ENCODE peak calls at places on chromosomes 1 and 21, in six cellular contexts. One of them, this sample, is unnamed.

GRCh38 chr21:34983680-34984086 is 65.4 kb downstream of the RUNX1 start:
- DNase-seq in MM.1S: peak; percentile 58
- DNase-seq in dorsolateral prefrontal cortex: no peak
- DNase-seq in mesothelial cell of epicardium: no peak
- DNase-seq in AG10803: peak; percentile 46
- DNase-seq in omental fat pad: no peak
- DNase-seq in this sample: peak; percentile 60

GRCh38 chr21:41961282-41961701 is 7.5 kb upstream of the C2CD2 start:
- DNase-seq in AG10803: no peak
- DNase-seq in dorsolateral prefrontal cortex: no peak
- DNase-seq in omental fat pad: no peak
- DNase-seq in MM.1S: no peak
- DNase-seq in mesothelial cell of epicardium: no peak
- DNase-seq in this sample: peak; percentile 57

GRCh38 chr1:183241446-183241845 is 55.4 kb downstream of the LAMC2 start:
- DNase-seq in AG10803: peak; percentile 89
- DNase-seq in mesothelial cell of epicardium: no peak
- DNase-seq in MM.1S: no peak
- DNase-seq in dorsolateral prefrontal cortex: no peak
- DNase-seq in omental fat pad: no peak
- DNase-seq in this sample: no peak

GRCh38 chr1:70438529-70438928 is 27.5 kb downstream of the CTH start:
- DNase-seq in dorsolateral prefrontal cortex: no peak
- DNase-seq in MM.1S: no peak
- DNase-seq in AG10803: peak; percentile 17
- DNase-seq in omental fat pad: no peak
- DNase-seq in mesothelial cell of epicardium: no peak
- DNase-seq in this sample: no peak

GRCh38 chr1:246753670-246754535 is 29.7 kb downstream of the SCCPDH start:
- DNase-seq in omental fat pad: peak; percentile 67
- DNase-seq in dorsolateral prefrontal cortex: peak; percentile 68
- DNase-seq in MM.1S: peak; percentile 62
- DNase-seq in mesothelial cell of epicardium: peak; percentile 78
- DNase-seq in AG10803: peak; percentile 62
- DNase-seq in this sample: peak; percentile 38

GRCh38 chr1:116508984-116509980 is 61.5 kb downstream of the CD58 start:
- DNase-seq in MM.1S: no peak
- DNase-seq in dorsolateral prefrontal cortex: no peak
- DNase-seq in mesothelial cell of epicardium: no peak
- DNase-seq in AG10803: peak; percentile 81
- DNase-seq in omental fat pad: no peak
- DNase-seq in this sample: peak; percentile 92

GRCh38 chr1:168164771-168165170 is 14.0 kb upstream of the TIPRL start:
- DNase-seq in MM.1S: no peak
- DNase-seq in dorsolateral prefrontal cortex: no peak
- DNase-seq in mesothelial cell of epicardium: no peak
- DNase-seq in AG10803: no peak
- DNase-seq in omental fat pad: no peak
- DNase-seq in this sample: no peak

GRCh38 chr1:50971748-50972305 is 1.8 kb downstream of the CDKN2C start:
- DNase-seq in dorsolateral prefrontal cortex: no peak
- DNase-seq in mesothelial cell of epicardium: no peak
- DNase-seq in omental fat pad: no peak
- DNase-seq in AG10803: no peak
- DNase-seq in MM.1S: no peak
- DNase-seq in this sample: no peak

GRCh38 chr21:27534211-27534610 is 567.3 kb upstream of the ADAMTS5 start:
- DNase-seq in MM.1S: no peak
- DNase-seq in AG10803: peak; percentile 70
- DNase-seq in mesothelial cell of epicardium: no peak
- DNase-seq in omental fat pad: no peak
- DNase-seq in dorsolateral prefrontal cortex: no peak
- DNase-seq in this sample: no peak

GRCh38 chr1:71792264-71792663 is 490.1 kb downstream of the NEGR1 start:
- DNase-seq in AG10803: no peak
- DNase-seq in dorsolateral prefrontal cortex: no peak
- DNase-seq in MM.1S: no peak
- DNase-seq in omental fat pad: no peak
- DNase-seq in mesothelial cell of epicardium: no peak
- DNase-seq in this sample: no peak

GRCh38 chr1:24126672-24127023 is 14.7 kb upstream of the MYOM3 start:
- DNase-seq in dorsolateral prefrontal cortex: no peak
- DNase-seq in mesothelial cell of epicardium: no peak
- DNase-seq in omental fat pad: no peak
- DNase-seq in AG10803: no peak
- DNase-seq in MM.1S: no peak
- DNase-seq in this sample: no peak

GRCh38 chr1:39268906-39269305 is 64.4 kb downstream of the MACF1 start:
- DNase-seq in mesothelial cell of epicardium: no peak
- DNase-seq in omental fat pad: no peak
- DNase-seq in AG10803: no peak
- DNase-seq in MM.1S: no peak
- DNase-seq in dorsolateral prefrontal cortex: peak; percentile 35
- DNase-seq in this sample: no peak

GRCh38 chr1:152188673-152189591 is 29.9 kb upstream of the RPTN start:
- DNase-seq in dorsolateral prefrontal cortex: peak; percentile 53
- DNase-seq in mesothelial cell of epicardium: no peak
- DNase-seq in MM.1S: peak; percentile 89
- DNase-seq in omental fat pad: peak; percentile 62
- DNase-seq in AG10803: peak; percentile 70
- DNase-seq in this sample: peak; percentile 74

GRCh38 chr1:95286479-95286878 is 52.5 kb downstream of the RWDD3 start:
- DNase-seq in AG10803: no peak
- DNase-seq in MM.1S: no peak
- DNase-seq in dorsolateral prefrontal cortex: no peak
- DNase-seq in mesothelial cell of epicardium: no peak
- DNase-seq in omental fat pad: no peak
- DNase-seq in this sample: no peak

GRCh38 chr21:44800971-44801467 is 601 bp downstream of the UBE2G2 start:
- DNase-seq in AG10803: peak; percentile 32
- DNase-seq in MM.1S: peak; percentile 84
- DNase-seq in dorsolateral prefrontal cortex: no peak
- DNase-seq in mesothelial cell of epicardium: no peak
- DNase-seq in omental fat pad: no peak
- DNase-seq in this sample: peak; percentile 32

GRCh38 chr1:61163794-61164193 is 81.4 kb downstream of the NFIA start:
- DNase-seq in mesothelial cell of epicardium: no peak
- DNase-seq in AG10803: peak; percentile 80
- DNase-seq in MM.1S: no peak
- DNase-seq in omental fat pad: no peak
- DNase-seq in dorsolateral prefrontal cortex: no peak
- DNase-seq in this sample: no peak

GRCh38 chr1:248872752-248873408 is 14.0 kb upstream of the ZNF692 start:
- DNase-seq in omental fat pad: no peak
- DNase-seq in dorsolateral prefrontal cortex: peak; percentile 60
- DNase-seq in mesothelial cell of epicardium: peak; percentile 69
- DNase-seq in MM.1S: peak; percentile 76
- DNase-seq in AG10803: peak; percentile 55
- DNase-seq in this sample: peak; percentile 78

GRCh38 chr1:6108937-6109636 is 63.4 kb downstream of the KCNAB2 start:
- DNase-seq in MM.1S: peak; percentile 24
- DNase-seq in dorsolateral prefrontal cortex: no peak
- DNase-seq in mesothelial cell of epicardium: no peak
- DNase-seq in omental fat pad: no peak
- DNase-seq in AG10803: peak; percentile 49
- DNase-seq in this sample: peak; percentile 16

GRCh38 chr1:236458991-236459390 is 64.8 kb upstream of the LGALS8 start:
- DNase-seq in AG10803: no peak
- DNase-seq in MM.1S: no peak
- DNase-seq in dorsolateral prefrontal cortex: no peak
- DNase-seq in omental fat pad: no peak
- DNase-seq in mesothelial cell of epicardium: no peak
- DNase-seq in this sample: no peak

GRCh38 chr21:45404726-45405270 is at the start of gene COL18A1:
- DNase-seq in MM.1S: no peak
- DNase-seq in omental fat pad: no peak
- DNase-seq in mesothelial cell of epicardium: peak; percentile 57
- DNase-seq in dorsolateral prefrontal cortex: no peak
- DNase-seq in AG10803: no peak
- DNase-seq in this sample: peak; percentile 33

GRCh38 chr1:25781130-25781433 is 18.9 kb upstream of the SELENON start:
- DNase-seq in omental fat pad: no peak
- DNase-seq in MM.1S: no peak
- DNase-seq in dorsolateral prefrontal cortex: no peak
- DNase-seq in mesothelial cell of epicardium: no peak
- DNase-seq in AG10803: no peak
- DNase-seq in this sample: no peak

GRCh38 chr1:206081811-206082210 is 28.8 kb downstream of the RHEX start:
- DNase-seq in dorsolateral prefrontal cortex: no peak
- DNase-seq in omental fat pad: no peak
- DNase-seq in MM.1S: no peak
- DNase-seq in AG10803: no peak
- DNase-seq in mesothelial cell of epicardium: no peak
- DNase-seq in this sample: no peak

GRCh38 chr1:32695098-32695904 is 7.3 kb downstream of the SYNC start:
- DNase-seq in MM.1S: no peak
- DNase-seq in dorsolateral prefrontal cortex: peak; percentile 35
- DNase-seq in mesothelial cell of epicardium: no peak
- DNase-seq in omental fat pad: peak; percentile 48
- DNase-seq in AG10803: peak; percentile 92
- DNase-seq in this sample: peak; percentile 72

GRCh38 chr1:41589395-41589794 is 104.9 kb upstream of the EDN2 start:
- DNase-seq in dorsolateral prefrontal cortex: no peak
- DNase-seq in AG10803: no peak
- DNase-seq in omental fat pad: no peak
- DNase-seq in mesothelial cell of epicardium: no peak
- DNase-seq in MM.1S: no peak
- DNase-seq in this sample: no peak

GRCh38 chr1:43074244-43074643 is 97.8 kb downstream of the EBNA1BP2 start:
- DNase-seq in dorsolateral prefrontal cortex: no peak
- DNase-seq in MM.1S: no peak
- DNase-seq in AG10803: no peak
- DNase-seq in omental fat pad: no peak
- DNase-seq in mesothelial cell of epicardium: no peak
- DNase-seq in this sample: no peak

GRCh38 chr1:225454067-225454618 is 26.3 kb upstream of the LBR start:
- DNase-seq in dorsolateral prefrontal cortex: no peak
- DNase-seq in MM.1S: no peak
- DNase-seq in AG10803: no peak
- DNase-seq in mesothelial cell of epicardium: no peak
- DNase-seq in omental fat pad: no peak
- DNase-seq in this sample: peak; percentile 32

GRCh38 chr1:188715566-188715965 is 1762.1 kb downstream of the BRINP3 start:
- DNase-seq in AG10803: no peak
- DNase-seq in mesothelial cell of epicardium: no peak
- DNase-seq in omental fat pad: no peak
- DNase-seq in MM.1S: no peak
- DNase-seq in dorsolateral prefrontal cortex: no peak
- DNase-seq in this sample: no peak
- TF ChIP-seq CTCF in AG10803: no peak
- TF ChIP-seq CTCF in mesothelial cell of epicardium: no peak
- TF ChIP-seq CTCF in omental fat pad: no peak
- TF ChIP-seq CTCF in MM.1S: no peak
- TF ChIP-seq CTCF in dorsolateral prefrontal cortex: no peak
- TF ChIP-seq CTCF in this sample: no peak

DNA sequence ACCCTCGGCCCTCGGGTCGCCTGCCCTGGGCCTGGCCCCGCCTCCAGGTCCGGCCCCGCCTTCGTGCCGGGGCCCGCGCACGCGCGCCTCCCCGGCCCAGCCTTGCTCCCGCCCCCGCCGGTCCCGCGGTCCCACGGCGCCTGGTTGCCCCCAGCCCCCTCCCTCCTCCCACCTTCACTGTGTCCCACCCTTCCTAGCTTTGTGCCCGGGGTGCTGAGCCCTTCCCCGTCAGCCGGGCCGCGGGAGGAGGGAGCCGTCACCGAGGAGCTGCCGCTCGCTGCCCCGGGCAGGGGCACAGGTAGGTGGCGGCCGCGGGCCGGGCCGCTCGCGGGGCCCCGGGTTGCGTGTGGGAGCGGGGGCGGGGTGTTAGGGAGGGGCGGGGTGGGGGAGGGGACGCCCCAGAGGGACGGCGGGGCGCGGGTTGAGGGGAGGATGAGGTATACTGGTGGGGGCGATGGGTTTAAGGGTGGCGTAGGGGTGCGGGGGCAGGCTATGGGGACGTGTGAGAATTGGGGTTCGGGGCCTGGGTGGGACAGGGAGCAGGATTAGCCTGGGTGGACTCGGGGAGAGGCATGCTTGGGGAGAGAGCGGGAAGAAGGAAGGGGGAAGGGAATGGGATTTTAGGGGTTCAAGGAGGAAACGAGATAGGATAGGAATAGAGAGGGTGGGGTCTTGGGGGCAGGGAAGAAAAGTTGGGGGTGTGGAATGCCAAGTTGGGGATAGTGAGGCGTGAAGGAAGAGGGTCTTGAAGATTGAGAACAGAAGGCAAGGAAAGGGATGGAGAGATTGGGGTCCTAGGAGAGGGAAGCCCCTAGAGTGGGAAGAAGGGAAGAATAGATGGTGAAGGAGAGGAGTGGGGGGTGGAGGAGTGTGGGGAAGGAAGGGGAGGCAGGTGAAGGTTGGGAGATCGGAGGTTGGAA is at the start of gene LRRC42:
- DNase-seq in AG10803: no peak
- DNase-seq in dorsolateral prefrontal cortex: no peak
- DNase-seq in MM.1S: no peak
- DNase-seq in omental fat pad: no peak
- DNase-seq in mesothelial cell of epicardium: no peak
- DNase-seq in this sample: no peak
- TF ChIP-seq CTCF in AG10803: no peak
- TF ChIP-seq CTCF in dorsolateral prefrontal cortex: no peak
- TF ChIP-seq CTCF in MM.1S: peak; percentile 25
- TF ChIP-seq CTCF in omental fat pad: no peak
- TF ChIP-seq CTCF in mesothelial cell of epicardium: no peak
- TF ChIP-seq CTCF in this sample: peak; percentile 25

GRCh38 chr1:181583598-181583997 is 100.3 kb downstream of the CACNA1E start:
- DNase-seq in dorsolateral prefrontal cortex: no peak
- DNase-seq in MM.1S: no peak
- DNase-seq in AG10803: no peak
- DNase-seq in mesothelial cell of epicardium: no peak
- DNase-seq in omental fat pad: no peak
- DNase-seq in this sample: no peak
- TF ChIP-seq CTCF in dorsolateral prefrontal cortex: no peak
- TF ChIP-seq CTCF in MM.1S: no peak
- TF ChIP-seq CTCF in AG10803: peak; percentile 5
- TF ChIP-seq CTCF in mesothelial cell of epicardium: peak; percentile 25
- TF ChIP-seq CTCF in omental fat pad: no peak
- TF ChIP-seq CTCF in this sample: no peak

GRCh38 chr1:115183158-115183557 is 93.9 kb upstream of the TSPAN2 start:
- DNase-seq in omental fat pad: no peak
- DNase-seq in MM.1S: no peak
- DNase-seq in dorsolateral prefrontal cortex: no peak
- DNase-seq in AG10803: no peak
- DNase-seq in mesothelial cell of epicardium: no peak
- DNase-seq in this sample: no peak
- TF ChIP-seq CTCF in omental fat pad: no peak
- TF ChIP-seq CTCF in MM.1S: no peak
- TF ChIP-seq CTCF in dorsolateral prefrontal cortex: no peak
- TF ChIP-seq CTCF in AG10803: no peak
- TF ChIP-seq CTCF in mesothelial cell of epicardium: no peak
- TF ChIP-seq CTCF in this sample: no peak

GRCh38 chr21:14382486-14382834 is 486 bp downstream of the HSPA13 start:
- DNase-seq in omental fat pad: no peak
- DNase-seq in mesothelial cell of epicardium: no peak
- DNase-seq in MM.1S: no peak
- DNase-seq in dorsolateral prefrontal cortex: peak; percentile 44
- DNase-seq in AG10803: peak; percentile 42
- DNase-seq in this sample: no peak

DNA sequence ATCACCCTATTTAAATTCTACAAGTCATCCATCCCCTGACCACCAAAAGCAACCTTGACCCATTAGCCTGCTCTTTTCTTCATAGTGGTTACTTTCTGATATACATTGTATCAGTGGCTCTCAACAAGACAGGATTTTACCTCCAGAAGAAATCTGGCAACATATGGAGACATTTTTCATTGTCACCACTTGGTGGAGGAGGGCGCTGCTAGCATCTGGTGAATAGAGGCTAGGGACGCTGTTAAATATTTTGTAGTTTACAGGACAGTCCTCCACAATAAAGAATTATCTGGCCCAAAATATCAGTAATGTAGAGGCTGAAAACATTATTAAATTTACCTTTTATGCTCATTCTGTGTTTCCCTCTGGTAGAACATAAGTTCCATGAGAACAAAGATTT is 6.1 kb downstream of the HSPA13 start:
- DNase-seq in MM.1S: no peak
- DNase-seq in mesothelial cell of epicardium: no peak
- DNase-seq in dorsolateral prefrontal cortex: no peak
- DNase-seq in AG10803: no peak
- DNase-seq in omental fat pad: no peak
- DNase-seq in this sample: no peak
- TF ChIP-seq CTCF in MM.1S: peak; percentile 21
- TF ChIP-seq CTCF in mesothelial cell of epicardium: no peak
- TF ChIP-seq CTCF in dorsolateral prefrontal cortex: no peak
- TF ChIP-seq CTCF in AG10803: no peak
- TF ChIP-seq CTCF in omental fat pad: no peak
- TF ChIP-seq CTCF in this sample: no peak